ENCODE peak calls at places on chromosomes 2 and 18, in nine cellular contexts. E, Y, Z, X, W, R, D, Q and A are unnamed samples.

GRCh38 chr18:475202-475624 is 25.3 kb downstream of the COLEC12 start:
- DNase-seq in E (peak; percentile 96), Y (peak; percentile 86), Z (peak; percentile 82), X (peak; percentile 49), W (peak; percentile 78), R (no peak), D (no peak), Q (no peak), A (no peak)

GRCh38 chr2:1750935-1751767 is 6.8 kb upstream of the PXDN start:
- DNase-seq in E (peak; percentile 87), Y (peak; percentile 90), Z (peak; percentile 98), X (peak; percentile 28), W (peak; percentile 86), R (peak; percentile 58), D (peak; percentile 16), Q (peak; percentile 68), A (peak; percentile 73)

GRCh38 chr18:23422751-23423418 is 30.2 kb upstream of the RIOK3 start:
- DNase-seq in E (peak; percentile 54), Y (no peak), Z (peak; percentile 75), X (peak; percentile 66), W (peak; percentile 16), R (peak; percentile 88), D (peak; percentile 87), Q (peak; percentile 82), A (peak; percentile 72)

GRCh38 chr2:443754-444153 is 155.9 kb upstream of the ALKAL2 start:
- DNase-seq in E (no peak), Y (no peak), Z (no peak), X (no peak), W (no peak), R (no peak), D (no peak), Q (no peak), A (peak; percentile 65)

GRCh38 chr2:40256649-40257048 is 195.2 kb downstream of the SLC8A1 start:
- DNase-seq in E (no peak), Y (peak; percentile 87), Z (no peak), X (peak; percentile 12), W (no peak), R (no peak), D (peak; percentile 55), Q (peak; percentile 30), A (peak; percentile 49)

GRCh38 chr2:46367286-46367685 is 70.1 kb downstream of the EPAS1 start:
- DNase-seq in E (peak; percentile 33), Y (no peak), Z (no peak), X (no peak), W (peak; percentile 47), R (no peak), D (no peak), Q (no peak), A (no peak)

GRCh38 chr2:84686783-84687442 is 170.6 kb downstream of the DNAH6 start:
- DNase-seq in E (no peak), Y (no peak), Z (no peak), X (peak; percentile 35), W (no peak), R (no peak), D (no peak), Q (no peak), A (no peak)

GRCh38 chr2:11492720-11493119 is 26.8 kb upstream of the E2F6 start:
- DNase-seq in E (no peak), Y (no peak), Z (no peak), X (no peak), W (no peak), R (no peak), D (no peak), Q (no peak), A (no peak)

GRCh38 chr2:183269956-183270355 is 145.7 kb downstream of the NUP35 start:
- DNase-seq in E (peak; percentile 48), Y (no peak), Z (no peak), X (no peak), W (no peak), R (no peak), D (no peak), Q (no peak), A (no peak)

GRCh38 chr2:196268538-196269338 is 97.4 kb upstream of the STK17B start:
- DNase-seq in E (no peak), Y (no peak), Z (no peak), X (peak; percentile 23), W (peak; percentile 74), R (no peak), D (peak; percentile 48), Q (no peak), A (peak; percentile 77)

GRCh38 chr18:68448736-68449135 is 266.2 kb downstream of the TMX3 start:
- DNase-seq in E (peak; percentile 95), Y (no peak), Z (peak; percentile 15), X (no peak), W (peak; percentile 86), R (no peak), D (no peak), Q (peak; percentile 71), A (no peak)

GRCh38 chr2:120520454-120520853 is 174.5 kb downstream of the INHBB start:
- DNase-seq in E (no peak), Y (no peak), Z (no peak), X (no peak), W (no peak), R (no peak), D (no peak), Q (no peak), A (no peak)

GRCh38 chr2:164028764-164029534 is 293.1 kb upstream of the FIGN start:
- DNase-seq in E (peak; percentile 83), Y (peak; percentile 13), Z (no peak), X (no peak), W (no peak), R (no peak), D (no peak), Q (no peak), A (no peak)

GRCh38 chr18:34730774-34731173 is 20.7 kb downstream of the DTNA start:
- DNase-seq in E (peak; percentile 64), Y (no peak), Z (no peak), X (no peak), W (no peak), R (no peak), D (no peak), Q (no peak), A (no peak)

GRCh38 chr2:179181002-179181401 is 83.6 kb downstream of the SESTD1 start:
- DNase-seq in E (no peak), Y (no peak), Z (no peak), X (no peak), W (no peak), R (no peak), D (no peak), Q (no peak), A (no peak)

GRCh38 chr18:75489493-75490190 is 62.1 kb upstream of the SMIM21 start:
- DNase-seq in E (peak; percentile 98), Y (no peak), Z (no peak), X (peak; percentile 7), W (peak; percentile 98), R (no peak), D (no peak), Q (peak; percentile 88), A (no peak)

GRCh38 chr2:128642801-128643200 is 324.1 kb upstream of the HS6ST1 start:
- DNase-seq in E (no peak), Y (no peak), Z (peak; percentile 31), X (no peak), W (no peak), R (no peak), D (no peak), Q (no peak), A (no peak)

GRCh38 chr2:221097568-221097915 is 474.6 kb downstream of the EPHA4 start:
- DNase-seq in E (peak; percentile 95), Y (no peak), Z (no peak), X (no peak), W (peak; percentile 92), R (no peak), D (no peak), Q (peak; percentile 74), A (no peak)

GRCh38 chr18:32126538-32126937 is 34.9 kb downstream of the RNF138 start:
- DNase-seq in E (no peak), Y (no peak), Z (no peak), X (no peak), W (no peak), R (no peak), D (no peak), Q (no peak), A (no peak)
- H3K36me3 ChIP-seq in E (no peaks in the 10 kb centered on the region), Y (peaks cover 36% of the 10 kb centered on the region), Z (peaks cover 15% of the 10 kb centered on the region), X (peaks cover 37% of the 10 kb centered on the region), W (peaks cover 3% of the 10 kb centered on the region), R (no peaks in the 10 kb centered on the region), D (peaks cover 66% of the 10 kb centered on the region), Q (peaks cover 38% of the 10 kb centered on the region), A (peaks cover 42% of the 10 kb centered on the region)

GRCh38 chr2:47551800-47552525 is 149.0 kb downstream of the MSH2 start:
- DNase-seq in E (no peak), Y (peak; percentile 40), Z (no peak), X (no peak), W (no peak), R (no peak), D (no peak), Q (no peak), A (no peak)

GRCh38 chr2:47559079-47559684 is 156.2 kb downstream of the MSH2 start:
- DNase-seq in E (peak; percentile 43), Y (no peak), Z (no peak), X (no peak), W (peak; percentile 41), R (no peak), D (no peak), Q (peak; percentile 56), A (peak; percentile 50)

GRCh38 chr2:47558116-47559078 is 155.4 kb downstream of the MSH2 start:
- DNase-seq in E (no peak), Y (peak; percentile 49), Z (no peak), X (no peak), W (no peak), R (no peak), D (no peak), Q (no peak), A (peak; percentile 42)

GRCh38 chr2:47555368-47555767 is 152.4 kb downstream of the MSH2 start:
- DNase-seq in E (no peak), Y (no peak), Z (no peak), X (no peak), W (no peak), R (no peak), D (no peak), Q (no peak), A (no peak)

GRCh38 chr2:47554311-47554905 is 151.5 kb downstream of the MSH2 start:
- DNase-seq in E (peak; percentile 32), Y (no peak), Z (no peak), X (no peak), W (no peak), R (no peak), D (peak; percentile 57), Q (no peak), A (peak; percentile 80)
- H3K4me2 ChIP-seq in E (no peak overlapping the region), Y (no peak overlapping the region), Z (no peak overlapping the region), X (no peak overlapping the region), W (no peak overlapping the region), R (no peak overlapping the region), D (peak overlapping the region; percentile 19), Q (no peak overlapping the region), A (peak overlapping the region; percentile 23)

GRCh38 chr18:47881752-47882455 is 48.6 kb downstream of the SMAD2 start:
- DNase-seq in E (peak; percentile 75), Y (no peak), Z (no peak), X (peak; percentile 66), W (peak; percentile 61), R (peak; percentile 61), D (no peak), Q (peak; percentile 56), A (no peak)
- H3K36me3 ChIP-seq in E (no peaks in the 10 kb centered on the region), Y (no peaks in the 10 kb centered on the region), Z (no peaks in the 10 kb centered on the region), X (peaks cover 17% of the 10 kb centered on the region), W (peaks cover 4% of the 10 kb centered on the region), R (peaks cover 23% of the 10 kb centered on the region), D (peaks cover 30% of the 10 kb centered on the region), Q (peaks cover 3% of the 10 kb centered on the region), A (peaks cover 66% of the 10 kb centered on the region)

DNA sequence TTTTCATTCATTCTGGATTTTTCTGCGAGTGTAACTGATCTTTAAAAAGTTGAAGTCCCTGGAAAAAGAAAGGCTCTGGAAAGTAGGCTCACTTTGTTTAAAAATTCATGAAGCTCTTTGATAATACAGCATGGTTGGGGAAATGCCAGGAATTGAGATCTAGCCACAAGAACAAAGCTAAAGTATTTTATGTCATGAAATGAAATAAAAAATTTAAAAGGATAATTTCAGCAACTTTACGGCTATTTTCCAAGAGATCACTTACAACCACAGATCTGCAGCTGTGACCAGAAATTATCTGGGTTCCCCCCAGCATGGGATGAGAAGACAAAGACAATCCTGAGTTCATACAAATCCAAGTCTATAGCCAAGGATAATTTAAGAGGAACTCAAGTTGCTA is 25.3 kb upstream of the RFX8 start:
- DNase-seq in E (peak; percentile 80), Y (no peak), Z (no peak), X (no peak), W (peak; percentile 74), R (no peak), D (no peak), Q (no peak), A (no peak)
- H3K4me2 ChIP-seq in E (no peak overlapping the region), Y (no peak overlapping the region), Z (peak overlapping the region; percentile 65), X (no peak overlapping the region), W (peak overlapping the region; percentile 22), R (no peak overlapping the region), D (no peak overlapping the region), Q (no peak overlapping the region), A (no peak overlapping the region)